ENCODE peak calls at places on chromosome 3, in eight cellular contexts. One of them, this sample, is unnamed.

GRCh38 chr3:8856721-8857120 is 87.3 kb upstream of the OXTR start:
- DNase-seq in AML-193: no peak
- DNase-seq in AG09319: no peak
- DNase-seq in activated T-cell treated with anti-CD3 and anti-CD28 coated beads, Interleukin-2, amount 50 U/mL, for 72 hours: no peak
- DNase-seq in brain microvascular endothelial cell: peak
- DNase-seq in A549: no peak
- DNase-seq in GM12892: no peak
- DNase-seq in HTR-8/SVneo: no peak
- DNase-seq in this sample: no peak

GRCh38 chr3:184133840-184134745 is 1.1 kb upstream of the EIF2B5 start:
- DNase-seq in AG09319: peak
- DNase-seq in A549: peak
- DNase-seq in brain microvascular endothelial cell: peak
- DNase-seq in HTR-8/SVneo: peak
- DNase-seq in AML-193: peak
- DNase-seq in GM12892: peak
- DNase-seq in activated T-cell treated with anti-CD3 and anti-CD28 coated beads, Interleukin-2, amount 50 U/mL, for 72 hours: peak
- DNase-seq in this sample: peak

GRCh38 chr3:39343760-39344159 is 14.3 kb downstream of the CCR8 start:
- DNase-seq in AG09319: no peak
- DNase-seq in AML-193: no peak
- DNase-seq in activated T-cell treated with anti-CD3 and anti-CD28 coated beads, Interleukin-2, amount 50 U/mL, for 72 hours: no peak
- DNase-seq in HTR-8/SVneo: no peak
- DNase-seq in GM12892: no peak
- DNase-seq in brain microvascular endothelial cell: no peak
- DNase-seq in A549: no peak
- DNase-seq in this sample: no peak

GRCh38 chr3:141933421-141934300 is 57.2 kb downstream of the ATP1B3 start:
- DNase-seq in HTR-8/SVneo: no peak
- DNase-seq in GM12892: no peak
- DNase-seq in activated T-cell treated with anti-CD3 and anti-CD28 coated beads, Interleukin-2, amount 50 U/mL, for 72 hours: no peak
- DNase-seq in AML-193: no peak
- DNase-seq in A549: no peak
- DNase-seq in brain microvascular endothelial cell: no peak
- DNase-seq in AG09319: no peak
- DNase-seq in this sample: no peak

GRCh38 chr3:194101592-194102432 is 34.1 kb upstream of the HES1 start:
- DNase-seq in activated T-cell treated with anti-CD3 and anti-CD28 coated beads, Interleukin-2, amount 50 U/mL, for 72 hours: no peak
- DNase-seq in A549: no peak
- DNase-seq in HTR-8/SVneo: no peak
- DNase-seq in AG09319: no peak
- DNase-seq in GM12892: no peak
- DNase-seq in brain microvascular endothelial cell: no peak
- DNase-seq in AML-193: no peak
- DNase-seq in this sample: no peak

GRCh38 chr3:144590854-144591253 is 619.2 kb downstream of the DIPK2A start:
- DNase-seq in HTR-8/SVneo: peak
- DNase-seq in AG09319: peak
- DNase-seq in activated T-cell treated with anti-CD3 and anti-CD28 coated beads, Interleukin-2, amount 50 U/mL, for 72 hours: no peak
- DNase-seq in AML-193: peak
- DNase-seq in GM12892: no peak
- DNase-seq in brain microvascular endothelial cell: peak
- DNase-seq in A549: peak
- DNase-seq in this sample: no peak

GRCh38 chr3:162295323-162295983 is 798.8 kb downstream of the OTOL1 start:
- DNase-seq in HTR-8/SVneo: peak
- DNase-seq in A549: peak
- DNase-seq in AML-193: no peak
- DNase-seq in activated T-cell treated with anti-CD3 and anti-CD28 coated beads, Interleukin-2, amount 50 U/mL, for 72 hours: no peak
- DNase-seq in brain microvascular endothelial cell: peak
- DNase-seq in AG09319: peak
- DNase-seq in GM12892: no peak
- DNase-seq in this sample: no peak

GRCh38 chr3:112358311-112358780 is 25.4 kb downstream of the CD200 start:
- DNase-seq in GM12892: no peak
- DNase-seq in HTR-8/SVneo: no peak
- DNase-seq in activated T-cell treated with anti-CD3 and anti-CD28 coated beads, Interleukin-2, amount 50 U/mL, for 72 hours: peak
- DNase-seq in A549: no peak
- DNase-seq in AML-193: no peak
- DNase-seq in AG09319: no peak
- DNase-seq in brain microvascular endothelial cell: no peak
- DNase-seq in this sample: no peak

GRCh38 chr3:124467980-124468902 is 262.0 kb upstream of the UMPS start:
- DNase-seq in AG09319: no peak
- DNase-seq in AML-193: peak
- DNase-seq in HTR-8/SVneo: peak
- DNase-seq in activated T-cell treated with anti-CD3 and anti-CD28 coated beads, Interleukin-2, amount 50 U/mL, for 72 hours: peak
- DNase-seq in A549: peak
- DNase-seq in GM12892: peak
- DNase-seq in brain microvascular endothelial cell: peak
- DNase-seq in this sample: peak

GRCh38 chr3:191263365-191263764 is 64.3 kb downstream of the OSTN start:
- DNase-seq in activated T-cell treated with anti-CD3 and anti-CD28 coated beads, Interleukin-2, amount 50 U/mL, for 72 hours: no peak
- DNase-seq in brain microvascular endothelial cell: no peak
- DNase-seq in AML-193: no peak
- DNase-seq in HTR-8/SVneo: peak
- DNase-seq in AG09319: no peak
- DNase-seq in A549: no peak
- DNase-seq in GM12892: no peak
- DNase-seq in this sample: no peak

GRCh38 chr3:66220602-66221377 is at the start of gene SLC25A26:
- DNase-seq in activated T-cell treated with anti-CD3 and anti-CD28 coated beads, Interleukin-2, amount 50 U/mL, for 72 hours: peak
- DNase-seq in brain microvascular endothelial cell: peak
- DNase-seq in AML-193: peak
- DNase-seq in A549: peak
- DNase-seq in GM12892: peak
- DNase-seq in HTR-8/SVneo: peak
- DNase-seq in AG09319: peak
- DNase-seq in this sample: peak

GRCh38 chr3:125116311-125117069 is 60.7 kb upstream of the HEG1 start:
- DNase-seq in AML-193: no peak
- DNase-seq in AG09319: peak
- DNase-seq in activated T-cell treated with anti-CD3 and anti-CD28 coated beads, Interleukin-2, amount 50 U/mL, for 72 hours: no peak
- DNase-seq in A549: no peak
- DNase-seq in brain microvascular endothelial cell: no peak
- DNase-seq in GM12892: no peak
- DNase-seq in HTR-8/SVneo: peak
- DNase-seq in this sample: no peak